ENCODE peak calls at places on chromosomes 4 and X, in six cellular contexts. J is pancreas; L is left lung; D is heart left ventricle; Y is CD4-positive, CD25-positive, alpha-beta regulatory T cell; Q is right cardiac atrium. P is an unnamed sample.

GRCh38 chr4:152460488-152460887 is 75.4 kb downstream of the FBXW7 start:
- ATAC-seq in J (peak; percentile 43), D (no peak), Y (no peak), L (peak; percentile 61), Q (no peak), P (no peak)

GRCh38 chr4:108018038-108018883 is 28.6 kb downstream of the HADH start:
- ATAC-seq in Y (peak; percentile 67), D (no peak), L (peak; percentile 92), Q (peak; percentile 71), J (peak; percentile 90), P (peak; percentile 73)

GRCh38 chr4:169205146-169205806 is 65.5 kb downstream of the SH3RF1 start:
- ATAC-seq in Q (no peak), J (no peak), L (no peak), D (no peak), Y (no peak), P (peak; percentile 29)

GRCh38 chr4:17705107-17705506 is 76.3 kb downstream of the FAM184B start:
- ATAC-seq in L (no peak), D (no peak), J (no peak), Y (no peak), Q (no peak), P (no peak)

GRCh38 chr4:48121180-48121579 is 12.9 kb downstream of the TXK start:
- ATAC-seq in D (no peak), Y (no peak), L (no peak), Q (no peak), J (no peak), P (no peak)

GRCh38 chr4:85177679-85178078 is 211.2 kb upstream of the WDFY3 start:
- ATAC-seq in Q (no peak), D (no peak), Y (no peak), J (no peak), L (no peak), P (no peak)

GRCh38 chr4:153973942-153974341 is 185.1 kb upstream of the SFRP2 start:
- ATAC-seq in Y (no peak), D (no peak), L (no peak), J (no peak), Q (no peak), P (no peak)

GRCh38 chrX:151984328-151984727 is 9.9 kb upstream of the GABRE start:
- ATAC-seq in Q (no peak), L (no peak), J (peak; percentile 36), Y (no peak), D (no peak), P (peak; percentile 38)

GRCh38 chr4:87843936-87844335 is 11.2 kb downstream of the MEPE start:
- ATAC-seq in Y (no peak), Q (peak; percentile 92), D (peak; percentile 86), L (peak; percentile 96), J (peak; percentile 87), P (peak; percentile 80)

GRCh38 chr4:144659493-144659892 is 13.5 kb downstream of the HHIP start:
- ATAC-seq in Q (no peak), Y (no peak), L (no peak), J (no peak), D (no peak), P (no peak)

GRCh38 chr4:78613522-78614311 is 62.1 kb downstream of the ANXA3 start:
- ATAC-seq in Q (peak; percentile 78), J (no peak), Y (peak; percentile 26), D (peak; percentile 78), L (peak; percentile 36), P (no peak)

GRCh38 chr4:101065935-101066485 is 281.3 kb downstream of the PPP3CA start:
- ATAC-seq in D (no peak), Y (no peak), J (no peak), L (no peak), Q (no peak), P (no peak)

GRCh38 chrX:45622538-45622937 is 421.9 kb upstream of the DIPK2B start:
- ATAC-seq in L (peak; percentile 41), Q (no peak), Y (no peak), D (no peak), J (no peak), P (no peak)

GRCh38 chrX:44922980-44923379 is 50.0 kb downstream of the KDM6A start:
- ATAC-seq in Y (no peak), D (no peak), L (no peak), Q (no peak), J (no peak), P (no peak)

GRCh38 chr4:7477695-7478094 is 43.0 kb upstream of the PSAPL1 start:
- ATAC-seq in D (no peak), L (no peak), Y (no peak), J (no peak), Q (no peak), P (no peak)

GRCh38 chrX:140507982-140508305 is 3.1 kb upstream of the SOX3 start:
- ATAC-seq in Q (no peak), D (no peak), L (peak; percentile 90), J (peak; percentile 60), Y (no peak), P (no peak)

GRCh38 chr4:22708961-22709360 is 16.2 kb downstream of the GBA3 start:
- ATAC-seq in D (no peak), Q (no peak), J (no peak), L (no peak), Y (no peak), P (no peak)

GRCh38 chr4:22712541-22712940 is 19.8 kb downstream of the GBA3 start:
- ATAC-seq in J (no peak), L (no peak), Y (no peak), D (no peak), Q (no peak), P (no peak)

GRCh38 chr4:22712105-22712504 is 19.4 kb downstream of the GBA3 start:
- ATAC-seq in Q (no peak), D (no peak), L (no peak), J (no peak), Y (no peak), P (no peak)

DNA sequence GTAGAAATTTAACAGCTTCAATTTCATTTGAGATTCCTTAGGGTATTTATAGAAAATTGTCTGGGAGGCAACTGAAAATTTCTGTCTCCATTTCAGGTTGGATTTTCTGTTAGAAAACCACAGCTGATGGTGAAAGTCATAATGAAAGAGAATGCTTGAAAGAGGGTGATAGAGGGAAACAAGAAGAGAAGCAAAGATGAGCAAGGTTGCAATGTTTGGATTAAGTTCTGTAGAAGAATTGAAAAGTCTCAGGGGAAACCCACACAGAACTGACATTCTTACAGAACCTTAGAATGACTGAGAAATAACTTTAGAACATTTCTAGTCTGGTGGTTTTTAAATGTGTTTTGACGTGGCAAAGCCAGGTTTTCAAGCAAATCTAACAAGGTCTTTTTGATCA is 14.7 kb downstream of the GBA3 start:
- ATAC-seq in J (no peak), Y (no peak), Q (no peak), D (no peak), L (no peak), P (no peak)
- H3K4me1 ChIP-seq in J (no peaks in the 10 kb centered on the region), Y (no peaks in the 10 kb centered on the region), Q (no peaks in the 10 kb centered on the region), D (no peaks in the 10 kb centered on the region), L (no peaks in the 10 kb centered on the region), P (no peaks in the 10 kb centered on the region)

DNA sequence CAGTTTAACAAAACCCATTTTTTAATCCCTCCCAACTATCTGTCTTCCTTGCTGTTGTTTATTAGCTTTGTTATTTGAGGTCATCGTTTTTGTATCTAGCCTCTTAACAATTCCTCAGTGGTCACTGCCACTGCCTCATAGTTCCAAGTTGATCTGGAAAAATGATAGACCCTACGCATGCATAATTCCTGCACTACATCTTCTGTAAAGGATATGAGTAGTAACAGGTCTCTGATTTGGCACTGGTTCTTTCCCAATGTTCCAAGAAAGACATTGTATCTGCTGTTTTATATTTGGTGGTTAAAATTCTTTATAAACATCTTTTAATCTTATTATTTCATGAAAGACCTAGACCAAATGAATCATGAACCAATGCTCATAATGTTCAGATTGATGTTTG is 166.6 kb downstream of the ZNF330 start:
- ATAC-seq in Y (no peak), Q (no peak), J (no peak), D (no peak), L (no peak), P (no peak)
- H3K27ac ChIP-seq in Y (no peak overlapping the region), Q (no peak overlapping the region), J (no peak overlapping the region), D (no peak overlapping the region), L (no peak overlapping the region), P (no peak overlapping the region)

GRCh38 chr4:172815499-172816175 is 353.0 kb upstream of the GALNT7 start:
- ATAC-seq in Y (no peak), Q (no peak), J (peak; percentile 30), L (peak; percentile 41), D (no peak), P (no peak)
- H3K4me1 ChIP-seq in Y (no peaks in the 10 kb centered on the region), Q (no peaks in the 10 kb centered on the region), J (no peaks in the 10 kb centered on the region), L (no peaks in the 10 kb centered on the region), D (no peaks in the 10 kb centered on the region), P (no peaks in the 10 kb centered on the region)

GRCh38 chr4:123298798-123299197 is 97.8 kb upstream of the SPRY1 start:
- ATAC-seq in Y (no peak), D (no peak), J (no peak), Q (no peak), L (peak; percentile 22), P (no peak)

GRCh38 chr4:123299212-123299651 is 97.4 kb upstream of the SPRY1 start:
- ATAC-seq in Q (peak; percentile 73), L (peak; percentile 66), Y (no peak), D (peak; percentile 34), J (peak; percentile 59), P (peak; percentile 77)

GRCh38 chr4:123300625-123301024 is 96.0 kb upstream of the SPRY1 start:
- ATAC-seq in L (no peak), D (no peak), J (no peak), Y (no peak), Q (no peak), P (no peak)

GRCh38 chr4:123301942-123302341 is 94.7 kb upstream of the SPRY1 start:
- ATAC-seq in Q (no peak), Y (no peak), D (no peak), J (no peak), L (no peak), P (no peak)

GRCh38 chr4:123300222-123300621 is 96.4 kb upstream of the SPRY1 start:
- ATAC-seq in Q (no peak), L (no peak), J (no peak), D (no peak), Y (no peak), P (no peak)
- H3K27ac ChIP-seq in Q (no peak overlapping the region), L (no peak overlapping the region), J (no peak overlapping the region), D (no peak overlapping the region), Y (no peak overlapping the region), P (no peak overlapping the region)

P was measured in gastroesophageal sphincter.